ENCODE peak calls at places on chromosome 10, in eight cellular contexts. R is adrenal gland, T is A549, S is right lobe of liver, D is suprapubic skin, P is sigmoid colon, U is gastrocnemius medialis, Q is IMR-90. B is an unnamed sample. For H3K4me1, the result is how much of the 10 kb centered on the place peaks cover.

GRCh38 chr10:94193466-94193924 is 169.2 kb downstream of the NOC3L start:
- DNase-seq in R (no peak), T (no peak), S (no peak), D (no peak), P (no peak), U (no peak), Q (peak), B (no peak)

GRCh38 chr10:70832852-70833542 is 17.2 kb downstream of the SGPL1 start:
- DNase-seq in R (no peak), T (no peak), S (no peak), D (no peak), P (no peak), U (no peak), Q (peak), B (no peak)

GRCh38 chr10:88385601-88386203 is 197.4 kb downstream of the RNLS start:
- DNase-seq in R (peak), T (peak), S (peak), D (no peak), P (peak), U (peak), Q (no peak), B (peak)

GRCh38 chr10:117631276-117632151 is 89.0 kb downstream of the EMX2 start:
- DNase-seq in R (no peak), T (no peak), S (no peak), D (no peak), P (no peak), U (peak), Q (no peak), B (peak)

GRCh38 chr10:93299195-93299594 is 182.9 kb downstream of the MYOF start:
- DNase-seq in R (no peak), T (no peak), S (no peak), D (no peak), P (no peak), U (no peak), Q (no peak), B (no peak)

GRCh38 chr10:48525956-48526355 is 78.9 kb downstream of the ARHGAP22 start:
- DNase-seq in R (peak), T (no peak), S (no peak), D (peak), P (no peak), U (no peak), Q (no peak), B (no peak)

GRCh38 chr10:8417631-8418030 is 363.1 kb downstream of the GATA3 start:
- DNase-seq in R (no peak), T (no peak), S (no peak), D (no peak), P (no peak), U (no peak), Q (no peak), B (no peak)

GRCh38 chr10:98128802-98129201 is 5.7 kb upstream of the R3HCC1L start:
- DNase-seq in R (no peak), T (no peak), S (no peak), D (no peak), P (no peak), U (no peak), Q (no peak), B (no peak)

GRCh38 chr10:43960981-43961380 is 312.3 kb upstream of the ZNF32 start:
- DNase-seq in R (no peak), T (no peak), S (no peak), D (no peak), P (no peak), U (no peak), Q (no peak), B (no peak)

GRCh38 chr10:12394236-12395033 is 45.1 kb downstream of the CAMK1D start:
- DNase-seq in R (peak), T (no peak), S (no peak), D (peak), P (no peak), U (no peak), Q (peak), B (no peak)

GRCh38 chr10:75247797-75248196 is 12.0 kb upstream of the COMTD1 start:
- DNase-seq in R (no peak), T (no peak), S (no peak), D (no peak), P (no peak), U (no peak), Q (no peak), B (peak)

GRCh38 chr10:14707441-14707840 is 67.3 kb downstream of the FAM107B start:
- DNase-seq in R (no peak), T (no peak), S (no peak), D (no peak), P (no peak), U (no peak), Q (no peak), B (no peak)

GRCh38 chr10:22475857-22476600 is 130.7 kb downstream of the SPAG6 start:
- DNase-seq in R (no peak), T (peak), S (no peak), D (no peak), P (no peak), U (no peak), Q (no peak), B (no peak)

GRCh38 chr10:58282615-58283014 is 13.7 kb downstream of the CISD1 start:
- DNase-seq in R (no peak), T (no peak), S (no peak), D (no peak), P (no peak), U (no peak), Q (no peak), B (no peak)

GRCh38 chr10:82628373-82628772 is 753.4 kb downstream of the NRG3 start:
- DNase-seq in R (no peak), T (peak), S (no peak), D (no peak), P (no peak), U (no peak), Q (no peak), B (peak)

GRCh38 chr10:82622478-82622877 is 747.5 kb downstream of the NRG3 start:
- DNase-seq in R (no peak), T (no peak), S (no peak), D (no peak), P (no peak), U (no peak), Q (no peak), B (no peak)

GRCh38 chr10:82621680-82622079 is 746.7 kb downstream of the NRG3 start:
- DNase-seq in R (no peak), T (no peak), S (no peak), D (no peak), P (no peak), U (no peak), Q (no peak), B (no peak)

DNA sequence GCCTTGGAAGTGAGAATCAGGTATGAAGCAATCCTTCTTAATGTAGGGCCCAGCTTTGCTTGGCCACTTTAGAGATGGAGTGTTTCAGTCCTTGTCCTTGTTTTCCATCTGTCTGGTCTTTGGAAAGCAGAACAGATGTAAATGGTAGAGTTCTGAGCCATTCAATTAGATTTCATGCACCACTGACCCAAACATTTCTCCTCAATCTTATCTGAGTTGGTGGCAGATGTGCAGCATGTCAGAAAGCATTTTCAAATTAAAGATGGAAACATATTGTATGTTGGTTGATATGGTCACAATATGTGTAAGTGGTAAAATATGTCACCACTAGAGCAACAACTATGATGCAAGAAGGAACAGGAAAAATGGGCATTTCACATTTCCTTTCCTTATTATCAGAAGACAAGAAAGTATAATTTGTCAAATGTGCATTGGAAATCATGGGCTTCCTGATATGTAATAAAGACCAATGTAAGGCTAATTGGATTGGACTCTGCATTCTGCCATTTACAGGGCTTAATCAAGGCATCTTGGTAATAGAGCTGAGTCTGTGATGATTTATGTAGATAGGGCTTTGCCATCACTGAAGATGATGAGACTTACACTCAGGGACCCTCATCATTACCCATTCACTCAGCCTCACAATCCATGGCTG is 750.6 kb downstream of the NRG3 start:
- DNase-seq in R (no peak), T (no peak), S (no peak), D (no peak), P (no peak), U (no peak), Q (no peak), B (no peak)
- TF ChIP-seq POLR2A in R (no peak), T (no peak), S (no peak), D (no peak), P (no peak), U (no peak), Q (no peak), B (no peak)

GRCh38 chr10:124087672-124088634 is 5.4 kb downstream of the CHST15 start:
- DNase-seq in R (no peak), T (no peak), S (no peak), D (no peak), P (peak), U (no peak), Q (no peak), B (peak)
- H3K4me3 ChIP-seq in R (no peak), T (no peak), S (no peak), D (no peak), P (no peak), U (no peak), Q (no peak), B (no peak)

GRCh38 chr10:46092523-46093195 is 46.6 kb upstream of the MSMB start:
- DNase-seq in R (no peak), T (no peak), S (no peak), D (peak), P (no peak), U (no peak), Q (no peak), B (no peak)
- H3K4me1 ChIP-seq in R (under half), T (under half), S (under half), D (under half), P (under half), U (under half), Q (under half), B (under half)

GRCh38 chr10:19048901-19049300 is 300 bp downstream of the MALRD1 start:
- DNase-seq in R (no peak), T (no peak), S (no peak), D (no peak), P (no peak), U (no peak), Q (no peak), B (no peak)

GRCh38 chr10:19049577-19049976 is 976 bp downstream of the MALRD1 start:
- DNase-seq in R (no peak), T (no peak), S (no peak), D (no peak), P (no peak), U (no peak), Q (no peak), B (no peak)

GRCh38 chr10:19043431-19043830 is 5.2 kb upstream of the MALRD1 start:
- DNase-seq in R (no peak), T (no peak), S (no peak), D (no peak), P (no peak), U (no peak), Q (no peak), B (no peak)

GRCh38 chr10:19048479-19048878 is at the start of gene MALRD1:
- DNase-seq in R (no peak), T (no peak), S (no peak), D (no peak), P (no peak), U (no peak), Q (no peak), B (no peak)

GRCh38 chr10:19046709-19047108 is 1.9 kb upstream of the MALRD1 start:
- DNase-seq in R (no peak), T (no peak), S (no peak), D (no peak), P (no peak), U (no peak), Q (no peak), B (no peak)
- TF ChIP-seq POLR2A in R (no peak), T (no peak), S (no peak), D (no peak), P (no peak), U (no peak), Q (no peak), B (no peak)

DNA sequence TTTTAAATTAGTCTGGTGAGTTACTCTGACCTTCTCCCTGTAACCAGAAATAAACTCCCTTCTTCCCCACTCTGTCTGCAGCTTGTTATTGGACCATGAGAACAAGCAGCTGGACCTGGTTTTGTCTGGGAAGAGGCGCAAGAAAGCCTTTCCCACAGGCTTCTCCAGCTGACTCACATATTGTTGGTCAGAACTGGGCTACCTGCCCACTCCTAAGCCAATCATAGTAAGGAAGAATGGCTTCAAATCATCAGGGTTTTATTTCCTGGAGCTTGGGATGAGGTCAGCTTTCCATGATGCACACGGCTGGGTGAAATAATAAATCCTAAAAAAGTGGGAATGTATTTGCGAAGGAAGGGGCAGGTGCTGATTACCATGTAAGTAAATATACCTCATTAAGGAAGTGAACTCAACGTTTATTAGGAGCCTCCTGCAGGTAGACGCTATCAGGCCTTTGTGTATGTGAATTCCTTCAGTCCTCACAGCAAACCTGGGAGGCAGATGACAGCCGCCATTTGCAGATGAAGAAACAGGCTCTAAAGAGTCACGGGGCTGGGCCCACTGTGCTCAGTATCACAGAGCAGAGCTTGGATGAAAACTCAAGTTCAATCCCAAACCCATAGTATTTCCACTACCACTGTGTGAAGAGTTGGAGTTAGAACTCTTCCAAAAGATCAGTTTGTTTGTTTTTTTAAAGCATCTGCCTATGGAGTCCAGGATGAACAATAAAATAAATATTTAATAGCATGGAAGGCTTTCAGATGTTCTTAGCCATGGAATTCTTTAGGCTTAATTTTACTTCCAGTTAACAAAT is 32.7 kb downstream of the IL15RA start:
- DNase-seq in R (peak), T (peak), S (no peak), D (peak), P (peak), U (peak), Q (peak), B (peak)
- H3K4me3 ChIP-seq in R (no peak), T (no peak), S (no peak), D (peak), P (peak), U (peak), Q (no peak), B (no peak)

GRCh38 chr10:4181075-4181474 is 396.1 kb upstream of the KLF6 start:
- DNase-seq in R (no peak), T (no peak), S (no peak), D (no peak), P (no peak), U (no peak), Q (no peak), B (no peak)
- H3K4me1 ChIP-seq in R (under half), T (under half), S (under half), D (under half), P (under half), U (under half), Q (under half), B (under half)

GRCh38 chr10:33001908-33002492 is 44.0 kb upstream of the ITGB1 start:
- DNase-seq in R (no peak), T (peak), S (no peak), D (no peak), P (no peak), U (no peak), Q (no peak), B (no peak)

GRCh38 chr10:33008499-33009243 is 50.6 kb upstream of the ITGB1 start:
- DNase-seq in R (peak), T (peak), S (no peak), D (no peak), P (peak), U (peak), Q (peak), B (peak)

GRCh38 chr10:33006342-33006887 is 48.4 kb upstream of the ITGB1 start:
- DNase-seq in R (no peak), T (peak), S (no peak), D (no peak), P (no peak), U (no peak), Q (no peak), B (no peak)

GRCh38 chr10:33009244-33010131 is 51.5 kb upstream of the ITGB1 start:
- DNase-seq in R (no peak), T (no peak), S (no peak), D (no peak), P (no peak), U (no peak), Q (no peak), B (no peak)

DNA sequence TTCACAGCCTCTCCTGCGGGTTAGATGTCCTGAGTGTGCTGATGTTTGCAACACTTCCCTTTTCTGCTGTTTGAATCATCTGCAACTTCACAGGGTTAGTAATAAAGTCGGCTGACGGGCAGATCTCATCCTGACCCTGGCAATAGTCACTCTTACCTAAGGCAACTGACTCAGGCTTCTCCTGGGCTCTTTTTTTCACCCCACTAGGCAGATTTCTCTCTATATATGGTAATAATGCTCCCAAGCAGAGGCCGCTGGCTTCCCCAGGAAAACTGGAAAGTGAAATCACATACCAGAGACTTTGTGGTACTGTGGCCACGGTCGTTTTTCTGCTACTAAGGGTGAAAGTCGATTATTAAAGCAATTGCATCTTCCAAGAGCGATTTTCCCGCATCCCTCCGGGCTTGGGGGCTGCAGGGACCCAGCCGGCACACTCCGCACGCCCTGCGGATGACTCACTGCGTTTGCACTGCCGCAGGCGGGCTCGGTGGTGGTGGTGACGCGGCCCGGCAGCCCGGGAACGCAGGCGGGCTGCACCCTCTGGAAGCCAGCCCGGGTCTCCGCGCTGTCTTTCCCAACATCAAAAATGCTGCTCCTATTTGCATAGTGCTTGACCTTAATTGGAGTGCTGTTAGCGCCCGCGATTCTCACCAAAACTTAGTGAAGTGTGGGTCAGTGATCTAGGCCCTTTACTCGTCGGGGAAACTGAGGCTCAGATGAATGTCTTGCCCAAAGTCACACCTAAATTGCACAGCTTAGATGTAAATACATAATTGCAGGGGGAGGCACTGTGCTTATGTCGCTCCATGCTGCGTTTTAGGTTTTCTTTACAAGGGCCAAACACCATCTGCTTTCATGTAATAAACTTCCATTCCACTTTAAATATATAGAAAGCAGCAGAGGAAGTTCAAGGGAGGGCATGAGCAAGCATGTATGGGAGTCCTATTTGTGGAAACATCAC is 47.6 kb upstream of the ITGB1 start:
- DNase-seq in R (peak), T (peak), S (peak), D (peak), P (peak), U (peak), Q (peak), B (peak)
- TF ChIP-seq POLR2A in R (peak), T (no peak), S (peak), D (no peak), P (peak), U (peak), Q (peak), B (peak)

GRCh38 chr10:24462889-24463552 is 254.1 kb downstream of the KIAA1217 start:
- DNase-seq in R (no peak), T (peak), S (no peak), D (no peak), P (no peak), U (no peak), Q (no peak), B (no peak)
- H3K4me3 ChIP-seq in R (no peak), T (no peak), S (no peak), D (no peak), P (no peak), U (no peak), Q (no peak), B (no peak)

B was measured in body of pancreas.